ENCODE peak calls at places on chromosomes 5 and 9, in seven cellular contexts. Z is CD8-positive, alpha-beta memory T cell; I is fibroblast of gingiva; P is right cardiac atrium; E is endothelial cell; W is activated T-helper 2 cell treated with anti-CD3 and anti-CD28 coated beads, Interferon-gamma antibody, Interleukin-2, Interleukin-4, amounts not matched to agents 10 μg/mL and 5 μg/mL and 100 μg/mL, durations not matched to agents 14 hours and 24 hours and 36 hours; O is stimulated activated CD8-positive, alpha-beta memory T cell treated with anti-CD3 and anti-CD28 coated beads, Interleukin-15, amount 100 ng/mL, for 1 hour. A is an unnamed sample.

GRCh38 chr5:54309237-54309636 is 1.1 kb downstream of the ARL15 start:
- DNase-seq in Z (no peak), I (no peak), P (no peak), E (no peak), W (no peak), O (no peak), A (no peak)

GRCh38 chr9:33778700-33779351 is 16.5 kb upstream of the PRSS3 start:
- DNase-seq in Z (peak; percentile 5), I (peak; percentile 30), P (no peak), E (peak; percentile 54), W (peak; percentile 45), O (peak; percentile 20), A (no peak)

GRCh38 chr9:105067895-105068580 is 140.1 kb upstream of the ABCA1 start:
- DNase-seq in Z (no peak), I (no peak), P (no peak), E (no peak), W (no peak), O (no peak), A (no peak)

GRCh38 chr9:138083873-138084272 is 206.3 kb downstream of the CACNA1B start:
- DNase-seq in Z (no peak), I (no peak), P (no peak), E (no peak), W (no peak), O (no peak), A (no peak)

GRCh38 chr9:117411547-117411946 is 3.3 kb downstream of the ASTN2 start:
- DNase-seq in Z (no peak), I (no peak), P (no peak), E (peak; percentile 79), W (no peak), O (no peak), A (no peak)

GRCh38 chr5:17951392-17952169 is 317.3 kb downstream of the TAF11L14 start:
- DNase-seq in Z (no peak), I (no peak), P (no peak), E (peak; percentile 30), W (no peak), O (no peak), A (no peak)

GRCh38 chr9:125190371-125190801 is 783 bp upstream of the PPP6C start:
- DNase-seq in Z (no peak), I (no peak), P (no peak), E (no peak), W (peak; percentile 14), O (no peak), A (no peak)

GRCh38 chr5:11214851-11215250 is 453.8 kb upstream of the DAP start:
- DNase-seq in Z (no peak), I (no peak), P (no peak), E (no peak), W (no peak), O (no peak), A (no peak)

GRCh38 chr5:174751154-174751990 is 27.0 kb downstream of the MSX2 start:
- DNase-seq in Z (no peak), I (no peak), P (no peak), E (no peak), W (no peak), O (no peak), A (no peak)

GRCh38 chr9:4866239-4866969 is 73.7 kb downstream of the RCL1 start:
- DNase-seq in Z (no peak), I (no peak), P (no peak), E (no peak), W (peak; percentile 44), O (no peak), A (no peak)

GRCh38 chr5:36777105-36777757 is 99.3 kb upstream of the NIPBL start:
- DNase-seq in Z (no peak), I (peak; percentile 8), P (no peak), E (peak; percentile 56), W (no peak), O (no peak), A (no peak)

GRCh38 chr5:173265433-173265832 is 30.4 kb upstream of the NKX2-5 start:
- DNase-seq in Z (no peak), I (no peak), P (peak; percentile 61), E (no peak), W (no peak), O (no peak), A (no peak)

GRCh38 chr5:178291969-178292825 is 59.6 kb upstream of the PHYKPL start:
- DNase-seq in Z (no peak), I (no peak), P (peak; percentile 2), E (no peak), W (no peak), O (no peak), A (no peak)

GRCh38 chr5:160970605-160971191 is 118.7 kb upstream of the ATP10B start:
- DNase-seq in Z (no peak), I (no peak), P (no peak), E (no peak), W (no peak), O (no peak), A (no peak)

GRCh38 chr5:175214152-175214551 is 229.8 kb downstream of the DRD1 start:
- DNase-seq in Z (no peak), I (peak; percentile 54), P (peak; percentile 37), E (no peak), W (no peak), O (no peak), A (peak; percentile 7)

GRCh38 chr9:13427587-13427986 is 148.1 kb upstream of the MPDZ start:
- DNase-seq in Z (no peak), I (peak; percentile 39), P (no peak), E (peak; percentile 14), W (no peak), O (no peak), A (peak; percentile 12)

GRCh38 chr5:141413540-141414069 is 818 bp downstream of the PCDHGA10 start:
- DNase-seq in Z (no peak), I (no peak), P (no peak), E (no peak), W (no peak), O (no peak), A (no peak)

GRCh38 chr5:134141346-134142050 is 27.0 kb downstream of the TCF7 start:
- DNase-seq in Z (no peak), I (no peak), P (no peak), E (peak; percentile 37), W (no peak), O (no peak), A (no peak)

GRCh38 chr9:136381966-136382513 is 8.6 kb upstream of the CARD9 start:
- DNase-seq in Z (no peak), I (no peak), P (no peak), E (no peak), W (no peak), O (no peak), A (no peak)

GRCh38 chr5:180603076-180603591 is 11.8 kb upstream of the SCGB3A1 start:
- DNase-seq in Z (no peak), I (no peak), P (no peak), E (no peak), W (no peak), O (no peak), A (no peak)

GRCh38 chr5:22063717-22064116 is 789.4 kb downstream of the CDH12 start:
- DNase-seq in Z (no peak), I (no peak), P (no peak), E (no peak), W (no peak), O (no peak), A (no peak)

GRCh38 chr5:97888439-97888838 is 705.4 kb upstream of the RIOK2 start:
- DNase-seq in Z (no peak), I (no peak), P (no peak), E (no peak), W (no peak), O (no peak), A (no peak)

GRCh38 chr9:37921546-37922300 is 17.8 kb upstream of the SLC25A51 start:
- DNase-seq in Z (no peak), I (peak; percentile 43), P (no peak), E (no peak), W (no peak), O (no peak), A (no peak)

GRCh38 chr9:90344013-90344412 is 298.6 kb downstream of the DIRAS2 start:
- DNase-seq in Z (no peak), I (no peak), P (no peak), E (no peak), W (no peak), O (no peak), A (no peak)

A was measured in HFF-Myc.